ENCODE peak calls at places on chromosomes 3 and 15, in six cellular contexts. M, F, X, P, Z and C are unnamed samples.

GRCh38 chr3:69541823-69542264 is 156.0 kb upstream of the FRMD4B start:
- DNase-seq in P (peak), M (peak), F (no peak), Z (no peak), X (no peak), C (no peak)

GRCh38 chr3:4306860-4307259 is 3.7 kb downstream of the SETMAR start:
- DNase-seq in Z (peak), X (no peak), F (no peak), M (no peak), P (no peak), C (no peak)

GRCh38 chr3:102233881-102234280 is 200.9 kb upstream of the ZPLD1 start:
- DNase-seq in M (no peak), X (no peak), P (no peak), F (no peak), Z (no peak), C (peak)

GRCh38 chr3:31959951-31960792 is 20.9 kb downstream of the OSBPL10 start:
- DNase-seq in M (no peak), F (no peak), Z (no peak), X (no peak), P (peak), C (no peak)

GRCh38 chr3:11379238-11379823 is 107.1 kb downstream of the ATG7 start:
- DNase-seq in M (no peak), X (no peak), F (peak), Z (peak), P (no peak), C (peak)

GRCh38 chr15:40412095-40412759 is 6.6 kb downstream of the IVD start:
- DNase-seq in X (peak), M (no peak), Z (no peak), F (no peak), P (no peak), C (no peak)

GRCh38 chr15:40807888-40808194 is 568 bp upstream of the DNAJC17 start:
- DNase-seq in X (no peak), Z (no peak), P (no peak), F (no peak), M (no peak), C (no peak)

GRCh38 chr3:144031938-144032337 is 60.3 kb downstream of the DIPK2A start:
- DNase-seq in F (no peak), P (no peak), X (peak), Z (peak), M (no peak), C (no peak)

GRCh38 chr15:58019503-58020376 is 45.8 kb downstream of the ALDH1A2 start:
- DNase-seq in F (no peak), M (no peak), Z (peak), P (no peak), X (no peak), C (no peak)

GRCh38 chr15:57640935-57641682 is 49.4 kb downstream of the MYZAP start:
- DNase-seq in X (no peak), Z (peak), M (no peak), F (no peak), P (no peak), C (peak)

GRCh38 chr3:8595252-8595934 is 49.2 kb downstream of the SSUH2 start:
- DNase-seq in P (no peak), Z (no peak), M (no peak), X (no peak), F (no peak), C (no peak)

GRCh38 chr3:127823590-127823857 is 1.2 kb upstream of the MGLL start:
- DNase-seq in F (no peak), Z (no peak), M (no peak), P (no peak), X (no peak), C (no peak)

GRCh38 chr3:126682046-126682445 is 22.0 kb upstream of the CHCHD6 start:
- DNase-seq in Z (no peak), P (no peak), F (no peak), M (no peak), X (no peak), C (no peak)

GRCh38 chr3:59185586-59186381 is 136.0 kb upstream of the CFAP20DC start:
- DNase-seq in P (no peak), M (no peak), Z (peak), X (no peak), F (no peak), C (no peak)

GRCh38 chr3:101940521-101940992 is 91.2 kb downstream of the NFKBIZ start:
- DNase-seq in Z (peak), X (peak), F (no peak), M (peak), P (peak), C (no peak)

GRCh38 chr15:74463634-74464033 is 2.7 kb upstream of the UBL7 start:
- DNase-seq in Z (no peak), P (no peak), M (no peak), F (no peak), X (no peak), C (no peak)

GRCh38 chr3:9779721-9780450 is 10.1 kb upstream of the CAMK1 start:
- DNase-seq in Z (no peak), M (peak), P (no peak), X (no peak), F (no peak), C (peak)

GRCh38 chr3:191378142-191378541 is 47.8 kb upstream of the UTS2B start:
- DNase-seq in Z (no peak), M (no peak), P (no peak), X (no peak), F (no peak), C (no peak)

GRCh38 chr3:29186131-29186599 is 94.7 kb upstream of the RBMS3 start:
- DNase-seq in M (no peak), Z (peak), X (no peak), F (peak), P (no peak), C (no peak)

GRCh38 chr3:172270767-172271166 is 177.5 kb downstream of the GHSR start:
- DNase-seq in F (no peak), X (no peak), M (no peak), P (no peak), Z (no peak), C (peak)

GRCh38 chr3:64440498-64440897 is 215.2 kb upstream of the PRICKLE2 start:
- DNase-seq in X (no peak), M (no peak), P (no peak), Z (peak), F (no peak), C (no peak)

GRCh38 chr3:126768903-126769302 is 64.9 kb downstream of the CHCHD6 start:
- DNase-seq in M (no peak), F (no peak), P (no peak), Z (no peak), X (no peak), C (no peak)

GRCh38 chr3:63456901-63457300 is 178.8 kb downstream of the SYNPR start:
- DNase-seq in P (no peak), X (no peak), F (no peak), Z (no peak), M (no peak), C (no peak)

GRCh38 chr3:188673509-188674239 is 498.1 kb upstream of the TPRG1 start:
- DNase-seq in F (no peak), X (no peak), P (no peak), Z (peak), M (no peak), C (no peak)

GRCh38 chr3:73056365-73057150 is 4.9 kb upstream of the EBLN2 start:
- DNase-seq in Z (peak), X (no peak), P (no peak), F (peak), M (no peak), C (peak)

GRCh38 chr15:69609176-69609575 is 156.6 kb downstream of the RPLP1 start:
- DNase-seq in Z (peak), X (no peak), P (no peak), F (no peak), M (no peak), C (no peak)

GRCh38 chr3:17730318-17730967 is 12.0 kb downstream of the TBC1D5 start:
- DNase-seq in F (peak), X (peak), P (no peak), Z (no peak), M (no peak), C (no peak)

GRCh38 chr3:17733768-17734167 is 8.7 kb downstream of the TBC1D5 start:
- DNase-seq in X (no peak), M (no peak), P (no peak), F (no peak), Z (no peak), C (no peak)

GRCh38 chr3:17738219-17738618 is 4.2 kb downstream of the TBC1D5 start:
- DNase-seq in P (no peak), Z (no peak), M (no peak), X (no peak), F (no peak), C (no peak)

GRCh38 chr3:17737591-17737990 is 4.8 kb downstream of the TBC1D5 start:
- DNase-seq in M (no peak), Z (no peak), F (no peak), X (no peak), P (no peak), C (no peak)

GRCh38 chr3:17733270-17733669 is 9.2 kb downstream of the TBC1D5 start:
- DNase-seq in F (no peak), X (no peak), Z (no peak), M (no peak), P (no peak), C (no peak)
- TF ChIP-seq CTCF in F (no peak), X (no peak), Z (no peak), M (no peak), P (no peak), C (no peak)

GRCh38 chr3:26118165-26118564 is 328.3 kb downstream of the OXSM start:
- DNase-seq in Z (no peak), M (no peak), F (no peak), P (peak), X (no peak), C (peak)
- TF ChIP-seq CTCF in Z (no peak), M (no peak), F (no peak), P (peak), X (peak), C (peak)

DNA sequence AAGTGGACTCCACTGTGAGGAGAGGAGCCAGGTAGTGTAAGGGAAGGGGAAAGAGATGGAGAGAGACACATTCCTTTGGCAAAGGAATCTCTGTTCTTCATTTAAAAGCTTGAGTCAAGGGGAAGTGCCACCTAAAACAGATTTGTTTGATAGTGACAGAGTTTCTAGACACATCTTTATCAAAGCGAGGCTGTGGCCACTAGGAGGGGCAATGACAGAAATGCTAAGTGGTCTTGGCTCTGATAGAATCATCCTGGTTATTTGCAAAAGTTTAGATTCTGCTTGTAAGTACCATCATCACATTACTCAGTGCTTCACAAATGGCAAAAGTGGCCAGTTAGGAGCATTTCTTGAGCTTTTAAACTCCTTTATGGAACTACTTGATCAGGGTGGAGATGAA is 261.4 kb downstream of the CNTN3 start:
- DNase-seq in M (no peak), F (no peak), X (no peak), P (peak), Z (peak), C (no peak)
- TF ChIP-seq CTCF in M (no peak), F (no peak), X (no peak), P (peak), Z (peak), C (no peak)

GRCh38 chr3:164673738-164674137 is 404.6 kb downstream of the SI start:
- DNase-seq in P (no peak), F (no peak), M (no peak), X (no peak), Z (no peak), C (no peak)
- TF ChIP-seq CTCF in P (peak), F (peak), M (no peak), X (no peak), Z (no peak), C (no peak)

GRCh38 chr3:150372320-150373118 is 35.6 kb upstream of the TSC22D2 start:
- DNase-seq in P (no peak), F (no peak), X (no peak), Z (peak), M (no peak), C (peak)
- TF ChIP-seq CTCF in P (peak), F (peak), X (no peak), Z (peak), M (peak), C (peak)

GRCh38 chr3:2495746-2496145 is 397.1 kb downstream of the CNTN4 start:
- DNase-seq in F (no peak), X (no peak), Z (no peak), M (no peak), P (no peak), C (no peak)
- TF ChIP-seq CTCF in F (no peak), X (no peak), Z (no peak), M (no peak), P (no peak), C (no peak)

DNA sequence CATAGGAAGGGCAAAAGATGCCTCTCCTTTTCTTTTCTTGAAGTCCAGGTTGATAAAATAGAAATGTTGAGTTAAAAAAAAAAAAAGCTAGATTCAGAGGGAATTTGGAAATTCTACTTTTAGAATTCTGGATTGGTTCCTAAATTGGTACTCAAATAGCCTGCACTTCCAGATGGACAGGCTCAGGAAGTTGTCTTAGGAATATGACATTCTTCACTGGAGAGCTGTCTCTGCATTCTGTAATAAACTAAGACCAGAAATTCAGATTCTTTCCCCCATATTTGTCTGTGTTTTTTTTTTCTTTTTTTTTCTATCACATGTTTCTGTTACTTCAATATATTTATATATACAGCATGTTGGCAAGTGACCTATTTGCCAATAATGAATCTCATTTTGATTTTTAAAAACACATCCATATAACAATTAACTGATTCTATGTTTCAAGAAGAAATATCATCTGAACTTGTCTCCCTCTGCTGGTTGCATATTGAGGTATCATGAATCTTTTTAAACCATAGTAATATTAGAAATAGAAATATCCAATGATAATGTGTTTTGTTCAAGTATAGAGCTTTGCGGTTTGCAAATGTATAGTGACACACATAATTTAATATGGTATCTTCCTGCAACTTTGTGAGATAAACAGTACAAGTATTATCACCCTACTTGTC is 8.5 kb upstream of the LSAMP start:
- DNase-seq in P (no peak), X (no peak), M (no peak), Z (peak), F (no peak), C (no peak)
- TF ChIP-seq CTCF in P (peak), X (no peak), M (no peak), Z (peak), F (peak), C (no peak)

GRCh38 chr15:24772709-24773373 is 97.3 kb downstream of the NPAP1 start:
- DNase-seq in Z (peak), P (peak), X (peak), F (no peak), M (peak), C (no peak)

GRCh38 chr15:24777307-24777706 is 101.7 kb downstream of the NPAP1 start:
- DNase-seq in M (no peak), F (no peak), Z (no peak), X (no peak), P (no peak), C (no peak)

GRCh38 chr15:24766511-24767133 is 91.0 kb downstream of the NPAP1 start:
- DNase-seq in Z (no peak), F (no peak), P (no peak), M (no peak), X (no peak), C (no peak)

DNA sequence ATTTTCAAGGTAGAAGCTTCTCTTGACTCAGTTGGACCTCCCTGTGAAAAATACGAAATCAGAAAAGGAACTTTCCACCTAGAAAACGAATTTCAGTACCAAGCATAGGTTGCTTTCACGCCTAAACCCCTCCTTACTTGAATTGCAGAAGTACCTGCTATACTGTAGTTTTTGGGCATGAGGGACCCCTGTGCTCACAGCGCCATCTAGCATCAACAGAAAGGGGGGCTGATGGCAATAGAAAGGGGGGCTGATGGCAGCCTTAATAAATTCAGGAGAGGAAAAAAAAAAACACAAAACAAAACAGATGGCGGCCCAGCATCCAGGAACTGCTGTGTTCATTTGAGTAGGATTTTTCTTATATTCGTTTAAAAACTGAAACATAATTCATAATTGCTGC is 96.7 kb downstream of the NPAP1 start:
- DNase-seq in M (no peak), Z (no peak), X (no peak), P (peak), F (no peak), C (no peak)
- TF ChIP-seq CTCF in M (no peak), Z (no peak), X (no peak), P (peak), F (no peak), C (no peak)